ENCODE peak calls at places on chromosome X, in five cellular contexts. One of them, this sample, is unnamed.

GRCh38 chrX:44232100-44232499 is 111.4 kb downstream of the EFHC2 start:
- DNase-seq in choroid plexus epithelial cell: no peak
- DNase-seq in lung: no peak
- DNase-seq in lower leg skin: no peak
- DNase-seq in adrenal gland: no peak
- DNase-seq in this sample: no peak

GRCh38 chrX:119505945-119506344 is 37.7 kb downstream of the SLC25A5 start:
- DNase-seq in choroid plexus epithelial cell: no peak
- DNase-seq in lower leg skin: no peak
- DNase-seq in lung: no peak
- DNase-seq in adrenal gland: no peak
- DNase-seq in this sample: no peak

GRCh38 chrX:136767104-136767941 is 13.4 kb downstream of the ARHGEF6 start:
- DNase-seq in lung: peak
- DNase-seq in adrenal gland: peak
- DNase-seq in lower leg skin: peak
- DNase-seq in choroid plexus epithelial cell: peak
- DNase-seq in this sample: peak

GRCh38 chrX:85107407-85107806 is 103.7 kb downstream of the APOOL start:
- DNase-seq in choroid plexus epithelial cell: no peak
- DNase-seq in lower leg skin: peak
- DNase-seq in adrenal gland: no peak
- DNase-seq in lung: no peak
- DNase-seq in this sample: no peak

GRCh38 chrX:15973941-15974340 is 119.3 kb upstream of the AP1S2 start:
- DNase-seq in choroid plexus epithelial cell: no peak
- DNase-seq in lung: no peak
- DNase-seq in lower leg skin: no peak
- DNase-seq in adrenal gland: no peak
- DNase-seq in this sample: no peak

GRCh38 chrX:13837290-13837745 is 20.4 kb upstream of the GPM6B start:
- DNase-seq in choroid plexus epithelial cell: peak
- DNase-seq in adrenal gland: no peak
- DNase-seq in lower leg skin: no peak
- DNase-seq in lung: no peak
- DNase-seq in this sample: peak

GRCh38 chrX:120380699-120381098 is 18.8 kb downstream of the ATP1B4 start:
- DNase-seq in lower leg skin: no peak
- DNase-seq in lung: no peak
- DNase-seq in choroid plexus epithelial cell: peak
- DNase-seq in adrenal gland: no peak
- DNase-seq in this sample: peak

GRCh38 chrX:16239211-16239610 is 71.9 kb downstream of the MAGEB17 start:
- DNase-seq in lower leg skin: no peak
- DNase-seq in lung: no peak
- DNase-seq in choroid plexus epithelial cell: peak
- DNase-seq in adrenal gland: no peak
- DNase-seq in this sample: no peak

GRCh38 chrX:51860679-51861078 is 32.7 kb upstream of the MAGED1 start:
- DNase-seq in adrenal gland: peak
- DNase-seq in lower leg skin: no peak
- DNase-seq in lung: no peak
- DNase-seq in choroid plexus epithelial cell: peak
- DNase-seq in this sample: peak

GRCh38 chrX:1521459-1521956 is 15.5 kb downstream of the P2RY8 start:
- DNase-seq in choroid plexus epithelial cell: no peak
- DNase-seq in lower leg skin: peak
- DNase-seq in lung: no peak
- DNase-seq in adrenal gland: no peak
- DNase-seq in this sample: peak

GRCh38 chrX:74251006-74251930 is 52.7 kb upstream of the ZCCHC13 start:
- DNase-seq in choroid plexus epithelial cell: peak
- DNase-seq in lung: no peak
- DNase-seq in lower leg skin: no peak
- DNase-seq in adrenal gland: no peak
- DNase-seq in this sample: no peak

GRCh38 chrX:137041329-137041728 is 7.5 kb upstream of the GPR101 start:
- DNase-seq in lower leg skin: no peak
- DNase-seq in choroid plexus epithelial cell: no peak
- DNase-seq in lung: no peak
- DNase-seq in adrenal gland: no peak
- DNase-seq in this sample: no peak

GRCh38 chrX:118675336-118675965 is 52.0 kb upstream of the IL13RA1 start:
- DNase-seq in lung: no peak
- DNase-seq in lower leg skin: no peak
- DNase-seq in choroid plexus epithelial cell: no peak
- DNase-seq in adrenal gland: no peak
- DNase-seq in this sample: no peak

GRCh38 chrX:114626323-114626722 is 42.4 kb downstream of the HTR2C start:
- DNase-seq in lung: no peak
- DNase-seq in choroid plexus epithelial cell: peak
- DNase-seq in lower leg skin: no peak
- DNase-seq in adrenal gland: no peak
- DNase-seq in this sample: no peak

GRCh38 chrX:129653985-129654651 is 638 bp downstream of the APLN start:
- DNase-seq in lung: no peak
- DNase-seq in choroid plexus epithelial cell: peak
- DNase-seq in adrenal gland: no peak
- DNase-seq in lower leg skin: peak
- DNase-seq in this sample: peak

GRCh38 chrX:119266364-119266995 is 30.4 kb downstream of the PGRMC1 start:
- DNase-seq in lower leg skin: no peak
- DNase-seq in lung: no peak
- DNase-seq in choroid plexus epithelial cell: peak
- DNase-seq in adrenal gland: peak
- DNase-seq in this sample: peak

GRCh38 chrX:130654409-130654970 is 248.5 kb downstream of the ENOX2 start:
- DNase-seq in adrenal gland: no peak
- DNase-seq in lung: no peak
- DNase-seq in lower leg skin: no peak
- DNase-seq in choroid plexus epithelial cell: peak
- DNase-seq in this sample: no peak

GRCh38 chrX:104098151-104098808 is 14.0 kb upstream of the ZCCHC18 start:
- DNase-seq in lung: no peak
- DNase-seq in adrenal gland: peak
- DNase-seq in lower leg skin: no peak
- DNase-seq in choroid plexus epithelial cell: peak
- DNase-seq in this sample: peak

GRCh38 chrX:46279925-46280313 is 265.3 kb downstream of the ZNF674 start:
- DNase-seq in adrenal gland: no peak
- DNase-seq in lung: no peak
- DNase-seq in choroid plexus epithelial cell: peak
- DNase-seq in lower leg skin: no peak
- DNase-seq in this sample: no peak

GRCh38 chrX:57286507-57287251 is at the start of gene FAAH2:
- DNase-seq in lung: peak
- DNase-seq in lower leg skin: peak
- DNase-seq in choroid plexus epithelial cell: no peak
- DNase-seq in adrenal gland: peak
- DNase-seq in this sample: peak

GRCh38 chrX:19886888-19887531 is 390 bp downstream of the SH3KBP1 start:
- DNase-seq in lung: no peak
- DNase-seq in choroid plexus epithelial cell: no peak
- DNase-seq in adrenal gland: peak
- DNase-seq in lower leg skin: peak
- DNase-seq in this sample: peak

GRCh38 chrX:10633722-10634121 is 13.3 kb upstream of the MID1 start:
- DNase-seq in lung: peak
- DNase-seq in adrenal gland: peak
- DNase-seq in choroid plexus epithelial cell: peak
- DNase-seq in lower leg skin: no peak
- DNase-seq in this sample: peak

GRCh38 chrX:115289465-115289864 is at the start of gene LUZP4:
- DNase-seq in choroid plexus epithelial cell: no peak
- DNase-seq in lower leg skin: no peak
- DNase-seq in lung: no peak
- DNase-seq in adrenal gland: no peak
- DNase-seq in this sample: no peak

GRCh38 chrX:106874075-106874474 is 29.1 kb downstream of the RIPPLY1 start:
- DNase-seq in choroid plexus epithelial cell: peak
- DNase-seq in lung: no peak
- DNase-seq in adrenal gland: no peak
- DNase-seq in lower leg skin: no peak
- DNase-seq in this sample: no peak

GRCh38 chrX:155148724-155149537 is 67.3 kb upstream of the VBP1 start:
- DNase-seq in adrenal gland: peak
- DNase-seq in lung: no peak
- DNase-seq in lower leg skin: no peak
- DNase-seq in choroid plexus epithelial cell: peak
- DNase-seq in this sample: peak

GRCh38 chrX:116232833-116233232 is 62.3 kb downstream of the AGTR2 start:
- DNase-seq in choroid plexus epithelial cell: peak
- DNase-seq in lung: no peak
- DNase-seq in lower leg skin: no peak
- DNase-seq in adrenal gland: no peak
- DNase-seq in this sample: no peak

GRCh38 chrX:107700317-107700774 is 72.0 kb downstream of the PRPS1 start:
- DNase-seq in lung: no peak
- DNase-seq in choroid plexus epithelial cell: peak
- DNase-seq in adrenal gland: peak
- DNase-seq in lower leg skin: peak
- DNase-seq in this sample: no peak

GRCh38 chrX:84729809-84730208 is 227.6 kb upstream of the HDX start:
- DNase-seq in lower leg skin: no peak
- DNase-seq in adrenal gland: peak
- DNase-seq in choroid plexus epithelial cell: peak
- DNase-seq in lung: no peak
- DNase-seq in this sample: peak

GRCh38 chrX:71107245-71107644 is 705 bp upstream of the CXorf65 start:
- DNase-seq in lower leg skin: no peak
- DNase-seq in lung: no peak
- DNase-seq in choroid plexus epithelial cell: no peak
- DNase-seq in adrenal gland: no peak
- DNase-seq in this sample: no peak
- H3K4me3 ChIP-seq in lower leg skin: no peak
- H3K4me3 ChIP-seq in lung: no peak
- H3K4me3 ChIP-seq in choroid plexus epithelial cell: no peak
- H3K4me3 ChIP-seq in adrenal gland: no peak
- H3K4me3 ChIP-seq in this sample: no peak

GRCh38 chrX:83588409-83588808 is 80.3 kb downstream of the POU3F4 start:
- DNase-seq in adrenal gland: no peak
- DNase-seq in lower leg skin: no peak
- DNase-seq in choroid plexus epithelial cell: no peak
- DNase-seq in lung: no peak
- DNase-seq in this sample: no peak
- H3K4me3 ChIP-seq in adrenal gland: no peak
- H3K4me3 ChIP-seq in lower leg skin: no peak
- H3K4me3 ChIP-seq in choroid plexus epithelial cell: no peak
- H3K4me3 ChIP-seq in lung: no peak
- H3K4me3 ChIP-seq in this sample: no peak

DNA sequence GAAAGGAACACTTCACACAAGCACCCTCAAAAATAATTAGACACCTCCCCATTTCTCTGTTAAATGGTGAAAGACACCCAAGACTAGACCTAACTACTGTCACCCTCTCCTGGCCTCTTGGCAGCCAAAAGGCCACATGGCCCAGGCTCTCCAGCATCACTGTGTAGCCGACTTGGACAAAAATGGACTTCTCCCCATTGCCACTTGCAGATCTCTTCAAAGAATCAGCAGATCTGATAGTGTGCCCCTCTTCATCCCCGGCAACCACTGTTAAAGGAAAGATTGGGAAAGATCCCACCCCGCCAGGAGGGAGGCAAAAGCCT is 2.0 kb downstream of the MID1IP1 start:
- DNase-seq in lower leg skin: no peak
- DNase-seq in adrenal gland: no peak
- DNase-seq in lung: no peak
- DNase-seq in choroid plexus epithelial cell: no peak
- DNase-seq in this sample: no peak
- H3K4me3 ChIP-seq in lower leg skin: no peak
- H3K4me3 ChIP-seq in adrenal gland: no peak
- H3K4me3 ChIP-seq in lung: no peak
- H3K4me3 ChIP-seq in choroid plexus epithelial cell: peak
- H3K4me3 ChIP-seq in this sample: peak

DNA sequence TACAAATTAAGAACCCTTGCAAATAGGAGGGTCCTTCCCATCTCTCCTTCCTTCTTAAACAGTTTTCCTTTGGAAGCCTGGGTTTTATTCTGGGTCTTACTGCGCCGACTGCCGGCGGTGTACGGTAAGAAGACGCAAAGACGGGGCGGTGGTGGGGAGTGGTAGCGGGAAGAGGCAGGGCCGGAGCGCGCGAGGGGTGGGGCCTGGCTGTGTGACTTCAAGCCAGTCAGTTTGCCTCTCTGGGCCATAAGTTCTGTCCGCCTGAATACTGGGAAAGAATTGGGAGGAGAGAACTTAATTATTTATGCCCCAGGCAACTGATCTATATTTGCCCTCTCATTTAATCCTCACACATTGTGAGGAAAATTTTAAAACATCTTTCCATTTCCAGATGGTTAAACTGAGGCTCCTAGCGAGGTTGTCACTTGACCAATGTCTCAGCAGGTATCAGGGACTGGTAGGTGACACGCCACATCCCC is 726 bp upstream of the KANTR start:
- DNase-seq in lung: peak
- DNase-seq in adrenal gland: peak
- DNase-seq in choroid plexus epithelial cell: peak
- DNase-seq in lower leg skin: peak
- DNase-seq in this sample: peak
- H3K4me3 ChIP-seq in lung: no peak
- H3K4me3 ChIP-seq in adrenal gland: no peak
- H3K4me3 ChIP-seq in choroid plexus epithelial cell: peak
- H3K4me3 ChIP-seq in lower leg skin: no peak
- H3K4me3 ChIP-seq in this sample: peak

GRCh38 chrX:153981771-153982533 is 9.4 kb downstream of the TMEM187 start:
- DNase-seq in adrenal gland: peak
- DNase-seq in lung: no peak
- DNase-seq in lower leg skin: peak
- DNase-seq in choroid plexus epithelial cell: peak
- DNase-seq in this sample: peak
- H3K4me3 ChIP-seq in adrenal gland: no peak
- H3K4me3 ChIP-seq in lung: no peak
- H3K4me3 ChIP-seq in lower leg skin: no peak
- H3K4me3 ChIP-seq in choroid plexus epithelial cell: no peak
- H3K4me3 ChIP-seq in this sample: no peak

GRCh38 chrX:8504451-8504850 is 39.8 kb downstream of the VCX3B start:
- DNase-seq in lung: no peak
- DNase-seq in lower leg skin: no peak
- DNase-seq in adrenal gland: no peak
- DNase-seq in choroid plexus epithelial cell: peak
- DNase-seq in this sample: no peak
- H3K4me3 ChIP-seq in lung: no peak
- H3K4me3 ChIP-seq in lower leg skin: no peak
- H3K4me3 ChIP-seq in adrenal gland: no peak
- H3K4me3 ChIP-seq in choroid plexus epithelial cell: no peak
- H3K4me3 ChIP-seq in this sample: no peak

GRCh38 chrX:82092307-82092706 is 890.4 kb downstream of the SH3BGRL start:
- DNase-seq in lower leg skin: no peak
- DNase-seq in adrenal gland: no peak
- DNase-seq in lung: no peak
- DNase-seq in choroid plexus epithelial cell: no peak
- DNase-seq in this sample: no peak

DNA sequence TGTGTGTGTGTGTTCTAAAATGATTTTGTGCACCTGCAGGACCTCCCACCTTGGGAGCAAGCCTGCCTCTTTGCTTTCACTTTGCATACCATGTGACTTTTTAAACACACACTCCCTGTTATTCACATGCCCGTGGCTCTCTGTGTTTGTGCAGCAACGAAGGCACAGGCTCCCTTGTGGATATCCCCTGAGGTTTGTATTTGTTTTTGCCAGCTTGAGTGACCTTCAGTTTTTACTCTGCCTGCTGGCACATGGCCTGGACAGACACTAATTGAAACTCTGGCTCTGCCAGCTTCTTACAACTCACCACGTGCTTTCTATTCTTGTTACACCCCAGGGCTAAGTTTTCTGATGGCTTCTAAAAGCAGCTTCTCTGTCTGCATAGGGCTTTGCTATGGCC is 885.8 kb downstream of the SH3BGRL start:
- DNase-seq in choroid plexus epithelial cell: no peak
- DNase-seq in adrenal gland: peak
- DNase-seq in lower leg skin: no peak
- DNase-seq in lung: no peak
- DNase-seq in this sample: no peak
- H3K4me3 ChIP-seq in choroid plexus epithelial cell: no peak
- H3K4me3 ChIP-seq in adrenal gland: no peak
- H3K4me3 ChIP-seq in lower leg skin: no peak
- H3K4me3 ChIP-seq in lung: no peak
- H3K4me3 ChIP-seq in this sample: no peak